ENCODE peak calls at places on chromosome 22, in six cellular contexts. One of them, this sample, is unnamed.

GRCh38 chr22:46084943-46085830 is 65.1 kb upstream of the PPARA start:
- DNase-seq in psoas muscle: peak; percentile 92
- DNase-seq in MM.1S: no peak
- DNase-seq in body of pancreas: peak; percentile 87
- DNase-seq in transverse colon: peak; percentile 69
- DNase-seq in mesenchymal stem cell: no peak
- DNase-seq in this sample: peak; percentile 28

GRCh38 chr22:25623310-25623734 is 58.8 kb downstream of the GRK3 start:
- DNase-seq in psoas muscle: no peak
- DNase-seq in MM.1S: no peak
- DNase-seq in mesenchymal stem cell: no peak
- DNase-seq in transverse colon: no peak
- DNase-seq in body of pancreas: no peak
- DNase-seq in this sample: no peak

GRCh38 chr22:45966320-45966891 is 10.6 kb downstream of the WNT7B start:
- DNase-seq in mesenchymal stem cell: no peak
- DNase-seq in transverse colon: no peak
- DNase-seq in MM.1S: peak; percentile 21
- DNase-seq in psoas muscle: no peak
- DNase-seq in body of pancreas: peak; percentile 31
- DNase-seq in this sample: no peak

GRCh38 chr22:50247748-50248147 is 2.9 kb upstream of the TUBGCP6 start:
- DNase-seq in psoas muscle: no peak
- DNase-seq in body of pancreas: peak; percentile 50
- DNase-seq in MM.1S: peak; percentile 91
- DNase-seq in mesenchymal stem cell: peak; percentile 72
- DNase-seq in transverse colon: peak; percentile 77
- DNase-seq in this sample: no peak

GRCh38 chr22:46797355-46797754 is 34.9 kb downstream of the TBC1D22A start:
- DNase-seq in psoas muscle: no peak
- DNase-seq in MM.1S: no peak
- DNase-seq in transverse colon: no peak
- DNase-seq in mesenchymal stem cell: peak; percentile 30
- DNase-seq in body of pancreas: no peak
- DNase-seq in this sample: peak; percentile 41

GRCh38 chr22:44292007-44292370 is 20.8 kb downstream of the SHISAL1 start:
- DNase-seq in MM.1S: no peak
- DNase-seq in psoas muscle: no peak
- DNase-seq in mesenchymal stem cell: peak; percentile 22
- DNase-seq in body of pancreas: no peak
- DNase-seq in transverse colon: no peak
- DNase-seq in this sample: no peak

GRCh38 chr22:20433686-20434241 is 3.9 kb downstream of the SCARF2 start:
- DNase-seq in psoas muscle: no peak
- DNase-seq in body of pancreas: no peak
- DNase-seq in mesenchymal stem cell: no peak
- DNase-seq in transverse colon: no peak
- DNase-seq in MM.1S: no peak
- DNase-seq in this sample: no peak

GRCh38 chr22:45644714-45645113 is 26.9 kb upstream of the ATXN10 start:
- DNase-seq in transverse colon: no peak
- DNase-seq in MM.1S: no peak
- DNase-seq in body of pancreas: no peak
- DNase-seq in mesenchymal stem cell: no peak
- DNase-seq in psoas muscle: no peak
- DNase-seq in this sample: no peak

GRCh38 chr22:19629331-19629719 is 85.0 kb upstream of the SEPTIN5 start:
- DNase-seq in psoas muscle: no peak
- DNase-seq in transverse colon: no peak
- DNase-seq in body of pancreas: no peak
- DNase-seq in mesenchymal stem cell: no peak
- DNase-seq in MM.1S: no peak
- DNase-seq in this sample: no peak

GRCh38 chr22:31091106-31091975 is 10.2 kb downstream of the SMTN start:
- DNase-seq in MM.1S: no peak
- DNase-seq in transverse colon: peak; percentile 62
- DNase-seq in psoas muscle: no peak
- DNase-seq in mesenchymal stem cell: no peak
- DNase-seq in body of pancreas: no peak
- DNase-seq in this sample: no peak

GRCh38 chr22:49880281-49880680 is 26.6 kb downstream of the ZBED4 start:
- DNase-seq in psoas muscle: no peak
- DNase-seq in body of pancreas: no peak
- DNase-seq in MM.1S: no peak
- DNase-seq in transverse colon: peak; percentile 18
- DNase-seq in mesenchymal stem cell: no peak
- DNase-seq in this sample: no peak

GRCh38 chr22:34866501-34867171 is 199.3 kb upstream of the ISX start:
- DNase-seq in psoas muscle: no peak
- DNase-seq in body of pancreas: no peak
- DNase-seq in transverse colon: no peak
- DNase-seq in mesenchymal stem cell: peak; percentile 20
- DNase-seq in MM.1S: no peak
- DNase-seq in this sample: no peak

GRCh38 chr22:39117585-39118191 is 20.6 kb downstream of the APOBEC3H start:
- DNase-seq in transverse colon: peak; percentile 81
- DNase-seq in mesenchymal stem cell: peak; percentile 54
- DNase-seq in MM.1S: peak; percentile 79
- DNase-seq in psoas muscle: no peak
- DNase-seq in body of pancreas: peak; percentile 67
- DNase-seq in this sample: peak; percentile 74

GRCh38 chr22:44994399-44995281 is 15.2 kb downstream of the PHF21B start:
- DNase-seq in transverse colon: no peak
- DNase-seq in body of pancreas: no peak
- DNase-seq in psoas muscle: no peak
- DNase-seq in mesenchymal stem cell: no peak
- DNase-seq in MM.1S: no peak
- DNase-seq in this sample: no peak

GRCh38 chr22:39214383-39215069 is 30.3 kb downstream of the PDGFB start:
- DNase-seq in transverse colon: no peak
- DNase-seq in psoas muscle: no peak
- DNase-seq in MM.1S: no peak
- DNase-seq in body of pancreas: no peak
- DNase-seq in mesenchymal stem cell: peak; percentile 20
- DNase-seq in this sample: peak; percentile 12

GRCh38 chr22:19522190-19522880 is 1.9 kb downstream of the CLDN5 start:
- DNase-seq in psoas muscle: no peak
- DNase-seq in MM.1S: no peak
- DNase-seq in mesenchymal stem cell: no peak
- DNase-seq in transverse colon: no peak
- DNase-seq in body of pancreas: no peak
- DNase-seq in this sample: no peak

GRCh38 chr22:50101870-50102565 is 12.2 kb downstream of the MOV10L1 start:
- DNase-seq in transverse colon: no peak
- DNase-seq in body of pancreas: no peak
- DNase-seq in MM.1S: no peak
- DNase-seq in psoas muscle: no peak
- DNase-seq in mesenchymal stem cell: no peak
- DNase-seq in this sample: no peak

GRCh38 chr22:17086750-17087149 is 1.9 kb downstream of the IL17RA start:
- DNase-seq in transverse colon: no peak
- DNase-seq in mesenchymal stem cell: no peak
- DNase-seq in MM.1S: no peak
- DNase-seq in psoas muscle: no peak
- DNase-seq in body of pancreas: no peak
- DNase-seq in this sample: no peak

GRCh38 chr22:46531776-46532175 is 5.6 kb downstream of the CELSR1 start:
- DNase-seq in body of pancreas: no peak
- DNase-seq in mesenchymal stem cell: no peak
- DNase-seq in MM.1S: no peak
- DNase-seq in transverse colon: no peak
- DNase-seq in psoas muscle: no peak
- DNase-seq in this sample: no peak

GRCh38 chr22:46592390-46592872 is 27.8 kb upstream of the GRAMD4 start:
- DNase-seq in body of pancreas: no peak
- DNase-seq in MM.1S: peak; percentile 56
- DNase-seq in psoas muscle: peak; percentile 56
- DNase-seq in transverse colon: peak; percentile 71
- DNase-seq in mesenchymal stem cell: no peak
- DNase-seq in this sample: peak; percentile 84

GRCh38 chr22:48864748-48865147 is 962.9 kb downstream of the BRD1 start:
- DNase-seq in psoas muscle: no peak
- DNase-seq in mesenchymal stem cell: no peak
- DNase-seq in MM.1S: no peak
- DNase-seq in body of pancreas: no peak
- DNase-seq in transverse colon: no peak
- DNase-seq in this sample: no peak

DNA sequence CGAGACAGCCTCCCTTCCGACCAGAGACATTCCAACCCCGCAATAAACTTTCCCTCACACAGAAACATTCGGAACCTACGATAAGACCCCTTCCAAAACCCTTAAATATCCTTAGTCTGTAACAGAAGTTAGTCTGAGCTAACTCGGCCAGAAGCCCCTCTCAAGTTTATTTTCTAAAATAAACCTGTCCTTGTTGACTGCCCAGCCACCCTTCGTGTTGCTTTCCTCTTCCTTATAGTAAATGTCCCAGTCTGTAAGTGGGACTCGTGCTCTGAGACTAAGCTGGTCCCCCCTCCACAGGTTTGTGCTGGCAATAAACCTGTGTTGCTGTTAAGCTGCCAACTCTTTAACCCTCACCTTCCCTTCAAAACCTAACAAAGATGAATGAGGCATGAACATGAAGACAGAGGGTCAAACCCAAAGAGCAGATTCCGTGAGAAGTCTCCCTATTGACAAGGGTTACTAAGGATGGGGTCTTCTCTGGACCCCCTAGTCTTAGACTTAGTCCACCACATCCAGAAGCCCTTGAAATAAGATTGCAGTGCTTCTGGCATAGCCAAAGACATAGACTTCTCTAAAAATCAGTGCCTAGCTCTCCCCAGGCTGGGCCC is 18.2 kb downstream of the MIF start:
- DNase-seq in transverse colon: no peak
- DNase-seq in body of pancreas: no peak
- DNase-seq in psoas muscle: no peak
- DNase-seq in mesenchymal stem cell: no peak
- DNase-seq in MM.1S: no peak
- DNase-seq in this sample: no peak
- H3K27ac ChIP-seq in transverse colon: no peak overlapping the region
- H3K27ac ChIP-seq in body of pancreas: no peak overlapping the region
- H3K27ac ChIP-seq in psoas muscle: no peak overlapping the region
- H3K27ac ChIP-seq in mesenchymal stem cell: no peak overlapping the region
- H3K27ac ChIP-seq in MM.1S: no peak overlapping the region
- H3K27ac ChIP-seq in this sample: no peak overlapping the region

GRCh38 chr22:41240377-41241132 is at the start of gene CHADL:
- DNase-seq in transverse colon: no peak
- DNase-seq in psoas muscle: no peak
- DNase-seq in MM.1S: no peak
- DNase-seq in mesenchymal stem cell: no peak
- DNase-seq in body of pancreas: no peak
- DNase-seq in this sample: no peak
- H3K27ac ChIP-seq in transverse colon: peak within 1 kb of the TSS; percentile 34
- H3K27ac ChIP-seq in psoas muscle: no peak within 1 kb of the TSS
- H3K27ac ChIP-seq in MM.1S: no peak within 1 kb of the TSS
- H3K27ac ChIP-seq in mesenchymal stem cell: no peak within 1 kb of the TSS
- H3K27ac ChIP-seq in body of pancreas: no peak within 1 kb of the TSS
- H3K27ac ChIP-seq in this sample: no peak within 1 kb of the TSS

GRCh38 chr22:42929838-42930155 is 72.7 kb upstream of the ARFGAP3 start:
- DNase-seq in mesenchymal stem cell: no peak
- DNase-seq in psoas muscle: no peak
- DNase-seq in MM.1S: no peak
- DNase-seq in transverse colon: no peak
- DNase-seq in body of pancreas: no peak
- DNase-seq in this sample: no peak
- H3K27ac ChIP-seq in mesenchymal stem cell: no peak overlapping the region
- H3K27ac ChIP-seq in psoas muscle: peak overlapping the region; percentile 77
- H3K27ac ChIP-seq in MM.1S: no peak overlapping the region
- H3K27ac ChIP-seq in transverse colon: peak overlapping the region; percentile 90
- H3K27ac ChIP-seq in body of pancreas: peak overlapping the region; percentile 91
- H3K27ac ChIP-seq in this sample: no peak overlapping the region

DNA sequence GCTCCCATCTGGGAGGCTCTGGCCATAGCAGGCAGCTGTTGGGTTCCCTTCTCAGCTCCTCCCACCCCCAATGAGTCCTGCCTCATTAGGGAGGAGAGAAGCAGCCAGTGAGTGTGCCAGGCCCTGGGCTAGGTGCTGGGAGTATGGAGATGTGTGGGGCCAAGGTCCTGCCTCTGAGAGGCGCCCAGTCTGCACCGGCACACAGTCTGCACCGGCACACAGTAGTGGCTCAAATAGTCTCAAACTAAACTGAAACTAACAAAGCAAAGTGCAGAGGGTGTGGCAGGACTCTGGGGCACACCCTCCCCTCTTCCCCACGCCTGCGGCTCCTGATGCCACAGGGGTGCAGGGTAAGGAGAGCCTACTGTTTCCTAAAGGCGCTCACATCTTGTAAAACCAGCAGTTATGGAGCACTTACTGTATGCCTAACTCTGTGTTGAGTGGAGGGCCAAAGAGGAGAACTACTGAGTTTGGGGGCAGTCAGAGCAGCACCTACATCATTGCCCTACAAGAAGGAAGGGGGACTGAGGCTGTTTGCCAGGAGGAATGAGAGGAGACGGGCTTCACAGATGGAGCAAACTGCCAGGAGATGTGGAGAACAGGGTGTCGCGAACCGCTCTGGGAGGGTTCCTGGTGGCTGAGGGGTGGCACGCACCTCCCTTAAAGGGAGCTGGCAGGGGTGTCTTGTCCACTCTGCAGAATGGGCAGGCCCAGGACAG is 959 bp upstream of the SH3BP1 start:
- DNase-seq in psoas muscle: no peak
- DNase-seq in body of pancreas: no peak
- DNase-seq in MM.1S: peak; percentile 76
- DNase-seq in mesenchymal stem cell: no peak
- DNase-seq in transverse colon: peak; percentile 85
- DNase-seq in this sample: no peak
- H3K27ac ChIP-seq in psoas muscle: no peak overlapping the region
- H3K27ac ChIP-seq in body of pancreas: no peak overlapping the region
- H3K27ac ChIP-seq in MM.1S: peak overlapping the region; percentile 47
- H3K27ac ChIP-seq in mesenchymal stem cell: no peak overlapping the region
- H3K27ac ChIP-seq in transverse colon: peak overlapping the region; percentile 90
- H3K27ac ChIP-seq in this sample: no peak overlapping the region

GRCh38 chr22:29205598-29206371 is at the start of gene EMID1:
- DNase-seq in mesenchymal stem cell: peak; percentile 42
- DNase-seq in psoas muscle: peak; percentile 37
- DNase-seq in transverse colon: peak; percentile 47
- DNase-seq in MM.1S: peak; percentile 53
- DNase-seq in body of pancreas: peak; percentile 63
- DNase-seq in this sample: peak; percentile 43
- H3K27ac ChIP-seq in mesenchymal stem cell: no peak within 1 kb of the TSS
- H3K27ac ChIP-seq in psoas muscle: no peak within 1 kb of the TSS
- H3K27ac ChIP-seq in transverse colon: no peak within 1 kb of the TSS
- H3K27ac ChIP-seq in MM.1S: no peak within 1 kb of the TSS
- H3K27ac ChIP-seq in body of pancreas: peak within 1 kb of the TSS; percentile 41
- H3K27ac ChIP-seq in this sample: no peak within 1 kb of the TSS

This sample was measured in cardiac muscle cell.